ENCODE peak calls at places on chromosomes 1 and 21, in four cellular contexts. One of them, this sample, is unnamed.

GRCh38 chr1:183287191-183287675 is 101.2 kb downstream of the LAMC2 start:
- DNase-seq in heart left ventricle: peak
- DNase-seq in ovary: no peak
- DNase-seq in prostate gland: no peak
- DNase-seq in this sample: no peak

GRCh38 chr1:201582261-201582951 is 43.5 kb downstream of the NAV1 start:
- DNase-seq in heart left ventricle: no peak
- DNase-seq in ovary: no peak
- DNase-seq in prostate gland: no peak
- DNase-seq in this sample: peak

GRCh38 chr1:201216395-201217085 is 25.9 kb downstream of the IGFN1 start:
- DNase-seq in heart left ventricle: no peak
- DNase-seq in ovary: no peak
- DNase-seq in prostate gland: no peak
- DNase-seq in this sample: no peak

GRCh38 chr1:46613661-46614603 is 2.7 kb downstream of the MOB3C start:
- DNase-seq in heart left ventricle: peak
- DNase-seq in ovary: peak
- DNase-seq in prostate gland: peak
- DNase-seq in this sample: peak

GRCh38 chr1:175900171-175900570 is 156.8 kb upstream of the TNR start:
- DNase-seq in heart left ventricle: no peak
- DNase-seq in ovary: no peak
- DNase-seq in prostate gland: no peak
- DNase-seq in this sample: no peak

GRCh38 chr1:100642826-100643225 is 76.7 kb upstream of the VCAM1 start:
- DNase-seq in heart left ventricle: no peak
- DNase-seq in ovary: no peak
- DNase-seq in prostate gland: no peak
- DNase-seq in this sample: no peak

GRCh38 chr1:192977089-192977706 is 82.0 kb downstream of the UCHL5 start:
- DNase-seq in heart left ventricle: no peak
- DNase-seq in ovary: no peak
- DNase-seq in prostate gland: no peak
- DNase-seq in this sample: no peak

GRCh38 chr1:118223426-118223825 is 38.4 kb upstream of the SPAG17 start:
- DNase-seq in heart left ventricle: no peak
- DNase-seq in ovary: no peak
- DNase-seq in prostate gland: no peak
- DNase-seq in this sample: peak

GRCh38 chr1:234634387-234634786 is 24.4 kb upstream of the IRF2BP2 start:
- DNase-seq in heart left ventricle: no peak
- DNase-seq in ovary: no peak
- DNase-seq in prostate gland: no peak
- DNase-seq in this sample: no peak

GRCh38 chr1:93433407-93433961 is 14.4 kb upstream of the FNBP1L start:
- DNase-seq in heart left ventricle: no peak
- DNase-seq in ovary: no peak
- DNase-seq in prostate gland: peak
- DNase-seq in this sample: peak

GRCh38 chr21:44947930-44948331 is 8.1 kb downstream of the SLX9 start:
- DNase-seq in heart left ventricle: peak
- DNase-seq in ovary: peak
- DNase-seq in prostate gland: no peak
- DNase-seq in this sample: peak

GRCh38 chr1:71351438-71351837 is 270.6 kb upstream of the ZRANB2 start:
- DNase-seq in heart left ventricle: no peak
- DNase-seq in ovary: no peak
- DNase-seq in prostate gland: no peak
- DNase-seq in this sample: no peak

GRCh38 chr1:108049083-108049819 is 84.3 kb upstream of the VAV3 start:
- DNase-seq in heart left ventricle: peak
- DNase-seq in ovary: no peak
- DNase-seq in prostate gland: no peak
- DNase-seq in this sample: no peak

GRCh38 chr21:35342440-35342839 is 293.3 kb upstream of the RUNX1 start:
- DNase-seq in heart left ventricle: no peak
- DNase-seq in ovary: no peak
- DNase-seq in prostate gland: no peak
- DNase-seq in this sample: no peak

GRCh38 chr1:39132505-39133339 is 71.8 kb upstream of the MACF1 start:
- DNase-seq in heart left ventricle: peak
- DNase-seq in ovary: peak
- DNase-seq in prostate gland: peak
- DNase-seq in this sample: peak

GRCh38 chr1:168259567-168259966 is 21.1 kb upstream of the TBX19 start:
- DNase-seq in heart left ventricle: no peak
- DNase-seq in ovary: no peak
- DNase-seq in prostate gland: no peak
- DNase-seq in this sample: no peak

GRCh38 chr1:226568975-226569741 is 20.6 kb downstream of the STUM start:
- DNase-seq in heart left ventricle: no peak
- DNase-seq in ovary: no peak
- DNase-seq in prostate gland: no peak
- DNase-seq in this sample: no peak

GRCh38 chr1:15401391-15402055 is 8.2 kb upstream of the EFHD2 start:
- DNase-seq in heart left ventricle: no peak
- DNase-seq in ovary: no peak
- DNase-seq in prostate gland: no peak
- DNase-seq in this sample: no peak

GRCh38 chr1:228108742-228109072 is 392 bp downstream of the MRPL55 start:
- DNase-seq in heart left ventricle: no peak
- DNase-seq in ovary: no peak
- DNase-seq in prostate gland: no peak
- DNase-seq in this sample: no peak

GRCh38 chr1:228655796-228656394 is 79.4 kb upstream of the RHOU start:
- DNase-seq in heart left ventricle: no peak
- DNase-seq in ovary: no peak
- DNase-seq in prostate gland: no peak
- DNase-seq in this sample: no peak

GRCh38 chr1:171715813-171716251 is 26.0 kb downstream of the VAMP4 start:
- DNase-seq in heart left ventricle: no peak
- DNase-seq in ovary: no peak
- DNase-seq in prostate gland: peak
- DNase-seq in this sample: no peak

GRCh38 chr1:77030401-77031100 is 163.3 kb downstream of the ST6GALNAC5 start:
- DNase-seq in heart left ventricle: no peak
- DNase-seq in ovary: no peak
- DNase-seq in prostate gland: no peak
- DNase-seq in this sample: no peak

GRCh38 chr1:176379626-176380339 is 83.2 kb upstream of the PAPPA2 start:
- DNase-seq in heart left ventricle: no peak
- DNase-seq in ovary: no peak
- DNase-seq in prostate gland: no peak
- DNase-seq in this sample: no peak

DNA sequence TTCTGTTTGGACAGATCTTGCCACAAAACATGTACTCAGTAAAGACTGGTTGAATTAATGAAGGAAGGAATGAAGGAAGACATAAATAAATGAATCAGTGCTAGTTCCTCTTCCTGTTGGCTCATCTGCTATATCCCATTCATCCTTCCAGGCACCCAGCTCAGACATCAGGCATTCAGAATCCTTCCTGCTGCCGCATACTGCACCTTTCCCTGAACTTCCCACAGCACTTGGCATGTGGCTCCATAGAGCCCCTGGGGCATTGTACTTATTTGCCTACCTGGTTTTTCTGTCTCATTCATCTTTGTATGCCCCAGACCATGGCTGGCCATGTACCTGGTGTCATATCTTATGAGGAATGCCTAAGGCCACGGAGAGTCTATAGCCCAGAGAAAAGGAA is 34.4 kb upstream of the ZNF648 start:
- DNase-seq in heart left ventricle: no peak
- DNase-seq in ovary: no peak
- DNase-seq in prostate gland: no peak
- DNase-seq in this sample: no peak
- H3K27ac ChIP-seq in heart left ventricle: no peak
- H3K27ac ChIP-seq in ovary: no peak
- H3K27ac ChIP-seq in prostate gland: no peak
- H3K27ac ChIP-seq in this sample: no peak

GRCh38 chr1:205809942-205810345 is 3.1 kb downstream of the SLC41A1 start:
- DNase-seq in heart left ventricle: peak
- DNase-seq in ovary: no peak
- DNase-seq in prostate gland: no peak
- DNase-seq in this sample: peak
- TF ChIP-seq POLR2A in heart left ventricle: no peak
- TF ChIP-seq POLR2A in ovary: no peak
- TF ChIP-seq POLR2A in prostate gland: no peak
- TF ChIP-seq POLR2A in this sample: no peak

DNA sequence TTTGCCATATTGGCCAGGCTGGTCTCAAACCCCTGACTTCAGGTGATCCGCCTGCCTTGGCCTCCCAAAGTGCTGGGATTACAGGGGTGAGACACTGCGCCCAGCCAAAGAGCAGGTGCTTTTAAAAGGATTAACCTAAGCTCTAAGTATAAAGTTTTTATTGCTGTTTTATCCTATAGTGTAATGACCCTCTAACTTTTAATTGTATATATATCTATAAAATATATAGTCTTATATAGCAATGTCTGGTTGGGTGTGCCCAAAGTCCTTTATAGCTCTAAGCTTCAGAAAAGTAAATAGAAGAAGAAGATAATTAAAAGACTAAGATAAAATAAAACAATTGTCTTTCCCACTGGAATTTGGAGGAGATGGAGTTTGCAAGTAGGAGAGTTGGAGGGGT is 73.8 kb upstream of the ATP5PO start:
- DNase-seq in heart left ventricle: no peak
- DNase-seq in ovary: no peak
- DNase-seq in prostate gland: no peak
- DNase-seq in this sample: no peak
- H3K27ac ChIP-seq in heart left ventricle: no peak
- H3K27ac ChIP-seq in ovary: no peak
- H3K27ac ChIP-seq in prostate gland: no peak
- H3K27ac ChIP-seq in this sample: no peak

GRCh38 chr1:26851106-26851684 is 11.8 kb upstream of the SFN start:
- DNase-seq in heart left ventricle: no peak
- DNase-seq in ovary: no peak
- DNase-seq in prostate gland: no peak
- DNase-seq in this sample: no peak

GRCh38 chr1:26852701-26853100 is 10.2 kb upstream of the SFN start:
- DNase-seq in heart left ventricle: no peak
- DNase-seq in ovary: no peak
- DNase-seq in prostate gland: no peak
- DNase-seq in this sample: no peak

GRCh38 chr1:26848499-26848898 is 14.4 kb upstream of the SFN start:
- DNase-seq in heart left ventricle: no peak
- DNase-seq in ovary: no peak
- DNase-seq in prostate gland: no peak
- DNase-seq in this sample: no peak

GRCh38 chr1:26853156-26853555 is 9.8 kb upstream of the SFN start:
- DNase-seq in heart left ventricle: peak
- DNase-seq in ovary: peak
- DNase-seq in prostate gland: peak
- DNase-seq in this sample: peak

GRCh38 chr1:26848947-26849774 is 13.8 kb upstream of the SFN start:
- DNase-seq in heart left ventricle: no peak
- DNase-seq in ovary: no peak
- DNase-seq in prostate gland: no peak
- DNase-seq in this sample: peak
- TF ChIP-seq POLR2A in heart left ventricle: no peak
- TF ChIP-seq POLR2A in ovary: no peak
- TF ChIP-seq POLR2A in prostate gland: no peak
- TF ChIP-seq POLR2A in this sample: no peak

GRCh38 chr1:214660900-214661299 is 57.9 kb downstream of the CENPF start:
- DNase-seq in heart left ventricle: no peak
- DNase-seq in ovary: peak
- DNase-seq in prostate gland: no peak
- DNase-seq in this sample: peak
- H3K27ac ChIP-seq in heart left ventricle: no peak
- H3K27ac ChIP-seq in ovary: no peak
- H3K27ac ChIP-seq in prostate gland: no peak
- H3K27ac ChIP-seq in this sample: no peak

DNA sequence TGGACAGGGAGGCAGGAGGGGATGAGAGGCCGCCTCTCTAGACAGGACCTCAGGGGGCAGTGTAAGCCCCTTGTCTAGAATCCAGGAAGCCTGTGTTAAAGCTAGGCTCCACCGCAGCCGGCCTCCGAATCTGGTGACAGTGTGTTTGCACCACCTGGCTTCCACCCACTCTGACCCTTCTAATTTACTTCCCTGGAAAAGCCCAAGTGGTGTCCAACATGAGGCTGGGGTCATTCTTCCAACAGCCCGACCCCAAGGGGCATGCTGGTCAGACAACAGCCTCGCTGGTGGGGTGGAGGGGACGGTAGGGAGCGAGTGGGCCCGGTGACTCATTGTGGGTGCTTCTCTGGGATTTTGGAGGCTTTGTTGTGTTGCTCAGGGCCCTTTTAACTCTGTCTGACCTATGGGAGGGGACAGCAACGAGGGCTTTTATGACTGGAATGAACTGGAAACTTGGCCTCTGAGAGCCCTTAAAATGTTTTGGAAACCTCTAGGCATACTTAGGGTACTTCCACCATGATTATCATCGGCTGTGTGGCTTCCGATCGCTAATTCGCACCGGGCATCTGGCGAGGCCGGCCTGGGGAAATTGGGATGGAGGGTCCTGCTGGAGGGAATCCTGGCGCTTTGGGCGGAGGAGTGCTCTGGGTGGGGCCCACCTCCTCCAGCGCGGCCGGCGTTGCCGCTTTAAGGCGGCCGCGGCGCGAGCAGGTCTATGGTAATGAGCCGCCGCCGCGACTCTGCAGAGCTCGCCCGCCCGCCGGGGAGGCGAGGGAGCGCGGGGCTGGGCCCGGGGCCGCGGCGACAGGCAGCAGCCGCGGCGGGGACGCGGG is at the start of gene CELSR2:
- DNase-seq in heart left ventricle: peak
- DNase-seq in ovary: no peak
- DNase-seq in prostate gland: peak
- DNase-seq in this sample: peak
- TF ChIP-seq POLR2A in heart left ventricle: no peak
- TF ChIP-seq POLR2A in ovary: no peak
- TF ChIP-seq POLR2A in prostate gland: peak
- TF ChIP-seq POLR2A in this sample: peak